ENCODE peak calls at places on chromosomes 2 and 18, in four cellular contexts. G is foreskin fibroblast, J is K562, C is endothelial cell. T is an unnamed sample.

GRCh38 chr2:233928594-233929351 is 11.6 kb downstream of the TRPM8 start:
- DNase-seq in G (no peak), C (peak), J (peak), T (no peak)

GRCh38 chr18:23986610-23987359 is 27.8 kb upstream of the TTC39C start:
- DNase-seq in C (no peak), J (no peak), G (no peak), T (no peak)

GRCh38 chr2:44741507-44741906 is 200.0 kb upstream of the SIX3 start:
- DNase-seq in G (no peak), C (no peak), J (no peak), T (no peak)

GRCh38 chr2:88585969-88586368 is 41.3 kb downstream of the EIF2AK3 start:
- DNase-seq in J (no peak), C (no peak), G (no peak), T (no peak)

GRCh38 chr2:56133441-56133840 is 50.3 kb upstream of the CCDC85A start:
- DNase-seq in G (no peak), C (no peak), J (no peak), T (no peak)

GRCh38 chr2:183001948-183002347 is 36.3 kb downstream of the NCKAP1 start:
- DNase-seq in G (no peak), C (no peak), J (no peak), T (no peak)

GRCh38 chr2:212730994-212731393 is 192.4 kb upstream of the ERBB4 start:
- DNase-seq in J (no peak), G (no peak), C (no peak), T (no peak)

GRCh38 chr2:15912203-15912602 is 28.1 kb upstream of the MYCN start:
- DNase-seq in C (no peak), J (no peak), G (no peak), T (no peak)

GRCh38 chr2:120829633-120830025 is 94.0 kb downstream of the GLI2 start:
- DNase-seq in G (no peak), C (no peak), J (no peak), T (no peak)

GRCh38 chr2:167289651-167290410 is 401.6 kb downstream of the XIRP2 start:
- DNase-seq in C (no peak), G (no peak), J (no peak), T (no peak)

GRCh38 chr2:104852161-104852689 is 1.7 kb upstream of the POU3F3 start:
- DNase-seq in G (no peak), J (no peak), C (peak), T (no peak)

GRCh38 chr2:190478572-190478971 is 56.0 kb downstream of the NEMP2 start:
- DNase-seq in G (no peak), J (no peak), C (no peak), T (no peak)

GRCh38 chr2:20797096-20797495 is 25.8 kb downstream of the LDAH start:
- DNase-seq in J (no peak), C (no peak), G (no peak), T (no peak)

GRCh38 chr2:19688059-19688458 is 213.7 kb downstream of the TTC32 start:
- DNase-seq in G (no peak), J (no peak), C (no peak), T (no peak)

GRCh38 chr2:98072442-98072841 is 14.5 kb upstream of the VWA3B start:
- DNase-seq in J (no peak), G (no peak), C (no peak), T (no peak)

GRCh38 chr2:98065804-98066203 is 21.2 kb upstream of the VWA3B start:
- DNase-seq in J (no peak), G (no peak), C (no peak), T (no peak)

DNA sequence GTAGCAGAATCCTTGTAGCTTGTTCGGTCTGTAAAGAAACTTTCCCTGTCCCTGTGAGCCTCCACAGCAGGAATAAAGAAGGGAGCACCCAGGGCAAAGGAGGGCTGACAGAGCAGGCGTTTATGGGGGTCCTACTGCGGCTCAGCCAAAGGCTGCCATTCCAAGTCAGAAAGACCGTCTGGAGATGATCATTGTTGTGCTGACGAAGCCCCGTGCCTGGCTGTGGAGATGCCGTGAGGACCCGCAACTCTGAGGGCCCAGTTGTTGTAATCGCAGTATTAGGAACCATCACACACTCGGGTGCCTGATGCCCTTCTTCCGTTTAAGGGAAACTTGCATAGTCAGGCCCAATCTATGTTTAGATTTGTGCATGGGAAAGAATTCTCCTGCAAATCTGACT is 16.9 kb upstream of the VWA3B start:
- DNase-seq in G (no peak), C (no peak), J (no peak), T (no peak)
- TF ChIP-seq CTCF in G (no peak), C (no peak), J (no peak), T (no peak)

DNA sequence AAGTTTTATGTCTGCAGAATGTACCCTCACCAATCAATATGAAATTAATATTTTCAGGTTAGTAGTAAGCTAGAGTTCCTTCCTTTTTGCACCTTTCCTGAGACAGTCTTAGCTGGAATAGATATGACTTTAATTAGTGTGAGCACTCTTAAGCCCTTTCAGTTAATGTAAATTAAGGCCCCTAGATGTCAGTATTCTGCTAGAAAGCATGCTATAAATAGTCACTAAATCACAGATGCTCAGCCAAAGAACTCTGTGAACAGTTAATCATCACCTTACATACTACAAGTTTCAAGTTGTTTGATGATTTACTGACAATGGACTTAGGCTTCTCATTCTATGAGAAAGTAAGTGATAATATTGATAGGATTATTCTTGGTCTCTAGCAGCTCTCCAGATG is 413.7 kb downstream of the PTH2R start:
- DNase-seq in J (no peak), G (no peak), C (no peak), T (no peak)
- TF ChIP-seq CTCF in J (peak), G (no peak), C (no peak), T (peak)

GRCh38 chr18:49444599-49444998 is 15.8 kb downstream of the DYM start:
- DNase-seq in G (no peak), C (no peak), J (no peak), T (no peak)

GRCh38 chr18:49443837-49444236 is 16.6 kb downstream of the DYM start:
- DNase-seq in G (no peak), C (no peak), J (no peak), T (no peak)

GRCh38 chr18:49446481-49446880 is 14.0 kb downstream of the DYM start:
- DNase-seq in C (no peak), J (no peak), G (peak), T (no peak)

DNA sequence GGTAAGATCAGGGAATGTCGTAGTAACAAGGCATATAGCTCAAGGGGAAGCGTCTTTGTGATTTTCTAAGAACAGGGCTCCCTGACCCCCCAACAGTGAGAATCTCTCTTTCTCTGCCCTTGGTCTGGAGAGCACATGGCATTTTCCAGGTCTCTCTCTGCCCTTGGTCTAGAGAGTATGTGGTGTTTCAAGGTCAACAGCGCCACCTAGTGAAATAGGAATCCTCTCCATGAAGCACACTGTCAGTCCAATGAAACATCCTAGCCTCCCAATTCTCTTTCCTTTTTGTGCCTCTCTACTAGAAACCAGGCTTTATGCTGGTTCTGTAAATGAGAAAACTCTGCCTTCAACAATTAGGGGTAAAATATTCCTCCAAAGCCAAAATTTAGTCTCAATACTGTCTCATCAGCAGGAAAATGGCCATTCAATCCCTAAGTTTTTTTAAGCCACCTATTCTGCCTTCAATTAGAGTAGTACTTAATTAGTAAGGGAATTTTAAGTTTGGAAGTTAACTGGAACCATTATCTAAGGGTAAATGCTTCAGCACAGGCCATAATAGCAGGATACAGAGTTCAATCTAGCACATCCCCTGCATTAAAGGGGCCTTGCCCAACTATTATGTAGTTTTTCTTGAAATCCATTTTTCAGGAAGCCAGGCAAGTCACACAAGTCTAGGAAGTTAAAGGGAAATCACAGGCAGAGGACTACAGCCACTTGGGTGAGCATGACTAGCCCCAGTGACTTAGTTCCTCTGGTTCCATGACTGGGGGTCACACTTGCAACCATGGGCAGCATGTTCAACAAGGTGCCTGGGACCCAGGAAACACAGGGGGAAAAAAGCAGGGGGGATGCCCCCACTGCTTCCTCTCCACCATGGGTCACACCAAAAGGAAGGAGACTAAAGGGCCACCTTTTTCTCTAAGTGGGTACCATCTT is 12.4 kb downstream of the DYM start:
- DNase-seq in J (peak), G (peak), C (peak), T (no peak)
- TF ChIP-seq CTCF in J (peak), G (peak), C (peak), T (peak)

DNA sequence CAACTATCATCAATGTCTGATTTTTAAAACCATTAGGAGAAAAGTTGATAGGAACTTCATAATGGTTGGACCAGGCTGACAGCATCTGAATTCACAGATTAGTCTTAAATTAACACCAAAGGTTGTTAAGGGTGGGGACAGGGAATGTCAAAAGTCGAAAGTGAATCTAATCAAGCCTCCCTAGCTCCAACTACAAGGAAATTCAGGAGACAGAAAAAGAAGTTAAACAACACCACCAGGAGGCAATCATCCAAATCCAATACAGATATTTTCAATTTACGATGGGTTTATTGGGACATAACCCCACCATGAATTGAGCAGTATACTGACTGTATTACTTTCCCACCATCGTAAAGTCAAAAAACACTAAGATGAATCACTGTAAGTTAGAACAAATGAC is 32.8 kb downstream of the ATF2 start:
- DNase-seq in C (no peak), G (no peak), J (no peak), T (no peak)
- TF ChIP-seq CTCF in C (no peak), G (no peak), J (no peak), T (no peak)

DNA sequence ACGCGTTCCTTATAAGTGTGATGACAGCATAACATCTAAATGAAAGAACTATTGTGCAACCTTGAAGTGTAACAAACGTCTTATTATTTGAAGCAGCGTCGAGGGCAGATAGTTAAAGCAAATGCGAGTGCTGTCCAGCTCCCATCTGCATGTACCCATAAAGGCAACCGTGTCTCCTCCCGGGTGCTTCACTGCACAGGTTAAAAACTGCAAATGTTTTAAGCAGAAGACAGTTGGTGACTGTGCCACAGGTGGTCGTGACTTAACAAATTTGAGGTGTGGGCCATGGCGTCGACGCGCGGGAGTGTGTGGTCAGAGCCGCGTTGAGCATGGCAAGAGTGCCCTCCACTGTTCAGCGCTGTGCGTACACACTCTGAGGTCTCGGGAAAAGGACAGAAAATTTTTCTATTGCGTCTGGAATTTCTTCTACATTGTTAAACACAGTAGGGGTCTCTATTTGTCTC is 6.4 kb downstream of the SALL3 start:
- DNase-seq in C (peak), J (peak), G (no peak), T (no peak)
- TF ChIP-seq CTCF in C (no peak), J (peak), G (peak), T (peak)

GRCh38 chr2:118148809-118149208 is 60.5 kb downstream of the INSIG2 start:
- DNase-seq in G (no peak), C (no peak), J (no peak), T (no peak)
- TF ChIP-seq CTCF in G (peak), C (no peak), J (no peak), T (peak)

GRCh38 chr18:28637897-28638296 is 461.0 kb upstream of the CDH2 start:
- DNase-seq in C (no peak), J (no peak), G (no peak), T (no peak)
- TF ChIP-seq CTCF in C (peak), J (no peak), G (no peak), T (no peak)

GRCh38 chr2:237798236-237799059 is at the start of gene RBM44:
- DNase-seq in C (no peak), G (no peak), J (no peak), T (no peak)
- TF ChIP-seq CTCF in C (no peak), G (no peak), J (no peak), T (no peak)

GRCh38 chr2:218292700-218293014 is 354 bp upstream of the TMBIM1 start:
- DNase-seq in C (no peak), J (no peak), G (no peak), T (no peak)
- TF ChIP-seq CTCF in C (peak), J (no peak), G (no peak), T (no peak)

T was measured in D721Med.